ENCODE peak calls at places on chromosomes 5 and 9, in eight cellular contexts. W is brain microvascular endothelial cell; X is AG04450; M is body of pancreas; K is cardiac muscle cell; S is CD8-positive, alpha-beta T cell; E is BJ; H is cardiac fibroblast. I is an unnamed sample.
A peak's percentile ranks its signal among the peaks of the same experiment; 100 is the strongest.

GRCh38 chr5:135847976-135848375 is 13.5 kb downstream of the SLC25A48 start:
- DNase-seq in W (no peak), X (no peak), E (no peak), K (no peak), M (no peak), S (no peak), H (no peak), I (no peak)

GRCh38 chr9:135702002-135702721 is at the start of gene KCNT1:
- DNase-seq in S (peak; percentile 47), X (no peak), M (peak; percentile 41), K (peak; percentile 55), H (peak; percentile 42), W (peak; percentile 10), E (no peak), I (no peak)

GRCh38 chr5:56405536-56405935 is 172.4 kb upstream of the ANKRD55 start:
- DNase-seq in E (no peak), X (no peak), M (no peak), W (no peak), H (no peak), S (no peak), K (no peak), I (no peak)

GRCh38 chr9:85321561-85321960 is 420.2 kb downstream of the AGTPBP1 start:
- DNase-seq in E (no peak), K (no peak), S (no peak), H (no peak), M (no peak), W (no peak), X (no peak), I (no peak)

GRCh38 chr5:140573683-140574082 is 9.1 kb downstream of the SLC35A4 start:
- DNase-seq in H (no peak), E (no peak), W (no peak), K (no peak), M (no peak), X (no peak), S (no peak), I (no peak)

GRCh38 chr5:173114536-173114935 is 29.8 kb upstream of the BNIP1 start:
- DNase-seq in W (no peak), X (no peak), M (no peak), E (no peak), K (no peak), S (no peak), H (peak; percentile 10), I (no peak)

GRCh38 chr9:97551308-97551707 is 49.8 kb downstream of the TMOD1 start:
- DNase-seq in K (no peak), W (no peak), X (no peak), H (no peak), E (no peak), M (no peak), S (no peak), I (no peak)

GRCh38 chr9:131404581-131404980 is 10.7 kb downstream of the PRRC2B start:
- DNase-seq in S (no peak), W (no peak), X (no peak), E (no peak), M (no peak), H (no peak), K (peak; percentile 91), I (no peak)

GRCh38 chr5:103393131-103393754 is 134.7 kb downstream of the MACIR start:
- DNase-seq in H (peak; percentile 65), S (no peak), W (no peak), E (peak; percentile 37), M (peak; percentile 15), K (peak; percentile 86), X (no peak), I (no peak)

GRCh38 chr9:29213374-29214161 is 1640.3 kb upstream of the C9orf72 start:
- DNase-seq in H (no peak), M (no peak), X (no peak), E (no peak), W (no peak), S (no peak), K (no peak), I (no peak)

GRCh38 chr5:119032653-119033052 is 38.2 kb upstream of the DMXL1 start:
- DNase-seq in M (no peak), K (no peak), W (no peak), S (no peak), H (no peak), E (no peak), X (no peak), I (no peak)

GRCh38 chr5:147576646-147577535 is 67.0 kb upstream of the DPYSL3 start:
- DNase-seq in X (no peak), K (peak; percentile 54), M (peak; percentile 37), S (peak; percentile 3), E (no peak), H (peak; percentile 58), W (peak; percentile 26), I (no peak)

GRCh38 chr9:90970603-90971002 is 169.0 kb downstream of the SYK start:
- DNase-seq in W (no peak), E (no peak), S (no peak), K (no peak), X (no peak), M (no peak), H (no peak), I (no peak)

GRCh38 chr9:95696701-95697100 is 178.8 kb upstream of the ERCC6L2 start:
- DNase-seq in X (no peak), W (no peak), H (no peak), K (no peak), S (no peak), E (no peak), M (peak; percentile 11), I (no peak)

GRCh38 chr9:109117856-109118801 is 1.6 kb downstream of the TMEM245 start:
- DNase-seq in K (peak; percentile 96), X (no peak), S (peak; percentile 22), W (peak; percentile 95), M (peak; percentile 68), H (peak; percentile 93), E (no peak), I (no peak)

GRCh38 chr5:133729800-133730199 is 117.5 kb upstream of the FSTL4 start:
- DNase-seq in X (no peak), M (no peak), S (no peak), E (no peak), K (no peak), W (no peak), H (no peak), I (no peak)

GRCh38 chr9:8186553-8186952 is 387.0 kb upstream of the DMAC1 start:
- DNase-seq in E (no peak), W (no peak), K (no peak), S (no peak), X (no peak), H (no peak), M (no peak), I (no peak)

GRCh38 chr5:157063776-157064430 is 5.0 kb upstream of the HAVCR1 start:
- DNase-seq in K (no peak), E (no peak), W (no peak), M (no peak), X (no peak), H (no peak), S (no peak), I (no peak)

GRCh38 chr9:87748895-87749294 is 23.0 kb downstream of the CTSL start:
- DNase-seq in W (no peak), S (no peak), H (no peak), X (no peak), E (no peak), K (no peak), M (no peak), I (no peak)

GRCh38 chr5:96087939-96088338 is 126.3 kb upstream of the ELL2 start:
- DNase-seq in S (no peak), W (no peak), K (no peak), M (no peak), E (no peak), H (no peak), X (no peak), I (no peak)

GRCh38 chr5:140108093-140109049 is 5.5 kb upstream of the PURA start:
- DNase-seq in M (peak; percentile 21), X (no peak), E (no peak), H (no peak), S (peak; percentile 18), W (no peak), K (no peak), I (no peak)

GRCh38 chr5:33032161-33033085 is 321.3 kb downstream of the NPR3 start:
- DNase-seq in W (peak; percentile 53), H (peak; percentile 39), S (no peak), E (peak; percentile 37), M (no peak), K (peak; percentile 59), X (no peak), I (no peak)
- H3K4me3 ChIP-seq in W (no peak overlapping the region), H (no peak overlapping the region), S (no peak overlapping the region), E (no peak overlapping the region), M (no peak overlapping the region), K (no peak overlapping the region), X (no peak overlapping the region), I (no peak overlapping the region)

DNA sequence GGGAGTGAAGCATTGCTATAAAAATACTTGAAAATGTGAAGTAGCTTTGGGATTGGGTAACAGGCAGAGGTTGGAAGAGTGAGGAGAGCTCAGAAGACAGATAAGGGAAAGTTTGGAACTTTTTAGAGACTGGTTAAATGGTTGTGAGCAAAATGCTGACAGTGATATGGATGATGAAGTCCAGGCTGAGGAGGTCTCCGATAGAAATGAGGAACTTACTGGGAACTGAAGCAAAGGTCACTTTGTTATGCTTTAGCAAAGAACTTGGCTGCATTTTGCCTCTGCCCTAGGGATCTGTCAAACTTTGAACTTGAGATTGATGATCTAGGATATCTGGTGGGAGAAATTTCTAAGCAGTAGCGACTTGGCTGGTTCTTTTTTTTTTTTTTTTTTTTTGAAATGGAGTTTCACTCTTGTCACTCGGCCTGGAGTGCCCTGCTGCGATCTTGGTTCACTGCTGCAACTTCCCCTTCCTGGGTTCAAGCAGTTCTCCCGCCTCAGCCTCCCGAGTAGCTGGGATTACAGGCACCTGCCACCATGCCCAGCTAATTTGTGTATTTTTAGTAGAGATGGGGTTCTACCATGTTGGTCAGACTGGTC is 998.9 kb downstream of the TLE1 start:
- DNase-seq in E (no peak), S (no peak), W (no peak), X (no peak), M (no peak), K (peak; percentile 6), H (no peak), I (no peak)
- TF ChIP-seq CTCF in E (no peak), S (no peak), W (no peak), X (no peak), M (no peak), K (no peak), H (no peak), I (no peak)

GRCh38 chr9:127968717-127969383 is 11.9 kb downstream of the EEIG1 start:
- DNase-seq in E (peak; percentile 69), K (peak; percentile 82), X (peak; percentile 61), S (no peak), M (peak; percentile 72), W (peak; percentile 76), H (peak; percentile 93), I (peak; percentile 70)
- H3K4me3 ChIP-seq in E (no peak overlapping the region), K (no peak overlapping the region), X (no peak overlapping the region), S (peak overlapping the region; percentile 73), M (no peak overlapping the region), W (no peak overlapping the region), H (no peak overlapping the region), I (no peak overlapping the region)

DNA sequence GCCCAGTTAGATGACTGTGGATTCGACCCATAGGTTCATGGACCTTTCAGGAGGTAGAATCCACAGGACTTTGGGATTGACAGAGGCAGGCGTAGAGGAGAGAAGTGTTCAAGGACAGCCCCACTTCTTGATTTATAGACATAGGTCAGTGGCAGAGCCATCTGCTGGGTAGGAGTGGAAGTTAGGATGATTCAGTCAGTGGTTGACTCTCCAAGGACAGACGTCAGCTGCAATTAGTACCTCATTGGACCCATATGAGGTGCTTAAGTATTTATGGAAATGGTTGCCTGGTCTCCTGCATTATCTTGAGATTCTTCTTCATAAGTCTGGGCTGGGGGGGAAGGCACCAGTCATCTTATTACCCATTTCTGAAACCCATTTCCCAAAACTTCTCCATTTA is 70.9 kb downstream of the SH3RF2 start:
- DNase-seq in S (no peak), W (no peak), M (no peak), E (no peak), H (peak; percentile 17), X (no peak), K (no peak), I (no peak)
- TF ChIP-seq CTCF in S (no peak), W (peak; percentile 31), M (no peak), E (peak; percentile 4), H (no peak), X (no peak), K (peak; percentile 7), I (no peak)

I was measured in AG04449.